ENCODE peak calls at places on chromosomes 12 and 14, in five cellular contexts. K is GM10248; A is naive thymus-derived CD4-positive, alpha-beta T cell; Z is nucleus accumbens; V is NCI-H69. W is an unnamed sample.

GRCh38 chr14:99127651-99128167 is 144.3 kb downstream of the BCL11B start:
- DNase-seq in K (no peak), A (no peak), Z (no peak), V (no peak), W (no peak)

GRCh38 chr14:96803958-96804357 is 6.8 kb downstream of the VRK1 start:
- DNase-seq in K (no peak), A (no peak), Z (no peak), V (no peak), W (no peak)

GRCh38 chr12:52391618-52392002 is 6.2 kb upstream of the KRT84 start:
- DNase-seq in K (no peak), A (no peak), Z (peak), V (peak), W (no peak)

GRCh38 chr14:89125216-89125615 is 291.8 kb downstream of the FOXN3 start:
- DNase-seq in K (no peak), A (no peak), Z (no peak), V (no peak), W (no peak)

GRCh38 chr14:61466249-61466904 is 145.0 kb downstream of the PRKCH start:
- DNase-seq in K (no peak), A (no peak), Z (no peak), V (no peak), W (no peak)

GRCh38 chr12:133026996-133027395 is 10.3 kb upstream of the ZNF84 start:
- DNase-seq in K (no peak), A (no peak), Z (no peak), V (no peak), W (no peak)

GRCh38 chr14:71179046-71179445 is 271.8 kb downstream of the PCNX1 start:
- DNase-seq in K (no peak), A (no peak), Z (no peak), V (no peak), W (no peak)

GRCh38 chr12:3215410-3215975 is 138.3 kb downstream of the TSPAN9 start:
- DNase-seq in K (no peak), A (no peak), Z (no peak), V (peak), W (no peak)

GRCh38 chr14:51479584-51480305 is 172.0 kb upstream of the FRMD6 start:
- DNase-seq in K (no peak), A (no peak), Z (no peak), V (peak), W (peak)

GRCh38 chr14:33949051-33950037 is 1.5 kb downstream of the EGLN3 start:
- DNase-seq in K (no peak), A (no peak), Z (no peak), V (peak), W (no peak)

GRCh38 chr12:57089259-57090245 is 638 bp downstream of the NAB2 start:
- DNase-seq in K (peak), A (no peak), Z (peak), V (peak), W (no peak)

W was measured in GM12878.